ENCODE peak calls at places on chromosome 15, in four cellular contexts. W is frontal cortex, M is left lung, D is fibroblast of mammary gland. P is an unnamed sample.

GRCh38 chr15:73681856-73682596 is 2.2 kb upstream of the CD276 start:
- DNase-seq in W (no peak), M (no peak), D (peak), P (no peak)

GRCh38 chr15:52137432-52138357 is 25.1 kb upstream of the BCL2L10 start:
- DNase-seq in W (no peak), M (no peak), D (no peak), P (peak)

GRCh38 chr15:88331291-88331690 is 74.8 kb upstream of the NTRK3 start:
- DNase-seq in W (no peak), M (no peak), D (peak), P (peak)

GRCh38 chr15:85710340-85710842 is 84.3 kb downstream of the KLHL25 start:
- DNase-seq in W (no peak), M (no peak), D (no peak), P (no peak)

GRCh38 chr15:66614456-66615174 is 48.8 kb upstream of the LCTL start:
- DNase-seq in W (no peak), M (no peak), D (no peak), P (no peak)

GRCh38 chr15:32825219-32825618 is 107.4 kb downstream of the GREM1 start:
- DNase-seq in W (no peak), M (no peak), D (no peak), P (no peak)

GRCh38 chr15:94324835-94325767 is 93.7 kb downstream of the MCTP2 start:
- DNase-seq in W (no peak), M (no peak), D (no peak), P (no peak)

GRCh38 chr15:38941399-38941953 is 376.9 kb upstream of the RASGRP1 start:
- DNase-seq in W (no peak), M (no peak), D (peak), P (no peak)

GRCh38 chr15:75149911-75150709 is 51.6 kb upstream of the C15orf39 start:
- DNase-seq in W (no peak), M (no peak), D (peak), P (no peak)

P was measured in pons.